ENCODE peak calls at places on chromosomes 16 and 17, in seven cellular contexts. One of them, this sample, is unnamed.
A peak's percentile ranks its signal among the peaks of the same experiment; 100 is the strongest.

GRCh38 chr16:63612462-63613227 is 1509.2 kb downstream of the CDH11 start:
- ATAC-seq in gastroesophageal sphincter: no peak
- ATAC-seq in left ventricle myocardium superior: no peak
- ATAC-seq in mucosa of descending colon: no peak
- ATAC-seq in effector memory CD8-positive, alpha-beta T cell: no peak
- ATAC-seq in activated T-cell treated with anti-CD3 and anti-CD28 coated beads, Interleukin-2, amount 50 U/mL, for 4 hours: no peak
- ATAC-seq in central memory CD8-positive, alpha-beta T cell: no peak
- ATAC-seq in this sample: no peak

GRCh38 chr17:51118330-51119195 is 2.1 kb downstream of the SPAG9 start:
- ATAC-seq in effector memory CD8-positive, alpha-beta T cell: no peak
- ATAC-seq in left ventricle myocardium superior: no peak
- ATAC-seq in gastroesophageal sphincter: no peak
- ATAC-seq in activated T-cell treated with anti-CD3 and anti-CD28 coated beads, Interleukin-2, amount 50 U/mL, for 4 hours: no peak
- ATAC-seq in central memory CD8-positive, alpha-beta T cell: no peak
- ATAC-seq in mucosa of descending colon: peak; percentile 15
- ATAC-seq in this sample: no peak

GRCh38 chr16:22705799-22706198 is 108.2 kb upstream of the HS3ST2 start:
- ATAC-seq in left ventricle myocardium superior: no peak
- ATAC-seq in gastroesophageal sphincter: no peak
- ATAC-seq in central memory CD8-positive, alpha-beta T cell: no peak
- ATAC-seq in activated T-cell treated with anti-CD3 and anti-CD28 coated beads, Interleukin-2, amount 50 U/mL, for 4 hours: no peak
- ATAC-seq in effector memory CD8-positive, alpha-beta T cell: no peak
- ATAC-seq in mucosa of descending colon: no peak
- ATAC-seq in this sample: no peak

GRCh38 chr16:85970712-85971220 is 71.8 kb downstream of the IRF8 start:
- ATAC-seq in left ventricle myocardium superior: no peak
- ATAC-seq in central memory CD8-positive, alpha-beta T cell: no peak
- ATAC-seq in activated T-cell treated with anti-CD3 and anti-CD28 coated beads, Interleukin-2, amount 50 U/mL, for 4 hours: no peak
- ATAC-seq in gastroesophageal sphincter: no peak
- ATAC-seq in effector memory CD8-positive, alpha-beta T cell: no peak
- ATAC-seq in mucosa of descending colon: no peak
- ATAC-seq in this sample: no peak

GRCh38 chr17:9517396-9517795 is 58.2 kb downstream of the STX8 start:
- ATAC-seq in gastroesophageal sphincter: no peak
- ATAC-seq in left ventricle myocardium superior: no peak
- ATAC-seq in central memory CD8-positive, alpha-beta T cell: no peak
- ATAC-seq in effector memory CD8-positive, alpha-beta T cell: no peak
- ATAC-seq in activated T-cell treated with anti-CD3 and anti-CD28 coated beads, Interleukin-2, amount 50 U/mL, for 4 hours: no peak
- ATAC-seq in mucosa of descending colon: no peak
- ATAC-seq in this sample: no peak

GRCh38 chr17:33914120-33914519 is 341.0 kb upstream of the CCL2 start:
- ATAC-seq in left ventricle myocardium superior: no peak
- ATAC-seq in activated T-cell treated with anti-CD3 and anti-CD28 coated beads, Interleukin-2, amount 50 U/mL, for 4 hours: no peak
- ATAC-seq in gastroesophageal sphincter: no peak
- ATAC-seq in mucosa of descending colon: no peak
- ATAC-seq in central memory CD8-positive, alpha-beta T cell: no peak
- ATAC-seq in effector memory CD8-positive, alpha-beta T cell: no peak
- ATAC-seq in this sample: no peak

GRCh38 chr17:56629450-56630187 is 36.1 kb downstream of the NOG start:
- ATAC-seq in gastroesophageal sphincter: no peak
- ATAC-seq in activated T-cell treated with anti-CD3 and anti-CD28 coated beads, Interleukin-2, amount 50 U/mL, for 4 hours: no peak
- ATAC-seq in mucosa of descending colon: peak; percentile 15
- ATAC-seq in effector memory CD8-positive, alpha-beta T cell: no peak
- ATAC-seq in left ventricle myocardium superior: no peak
- ATAC-seq in central memory CD8-positive, alpha-beta T cell: no peak
- ATAC-seq in this sample: no peak

GRCh38 chr17:81909966-81910839 is 996 bp downstream of the PCYT2 start:
- ATAC-seq in mucosa of descending colon: peak; percentile 55
- ATAC-seq in gastroesophageal sphincter: no peak
- ATAC-seq in effector memory CD8-positive, alpha-beta T cell: no peak
- ATAC-seq in activated T-cell treated with anti-CD3 and anti-CD28 coated beads, Interleukin-2, amount 50 U/mL, for 4 hours: no peak
- ATAC-seq in left ventricle myocardium superior: no peak
- ATAC-seq in central memory CD8-positive, alpha-beta T cell: no peak
- ATAC-seq in this sample: no peak

GRCh38 chr16:3020247-3020603 is at the start of gene TNFRSF12A:
- ATAC-seq in gastroesophageal sphincter: peak; percentile 42
- ATAC-seq in mucosa of descending colon: peak; percentile 65
- ATAC-seq in central memory CD8-positive, alpha-beta T cell: peak; percentile 15
- ATAC-seq in left ventricle myocardium superior: peak; percentile 44
- ATAC-seq in activated T-cell treated with anti-CD3 and anti-CD28 coated beads, Interleukin-2, amount 50 U/mL, for 4 hours: peak; percentile 5
- ATAC-seq in effector memory CD8-positive, alpha-beta T cell: peak; percentile 35
- ATAC-seq in this sample: peak; percentile 42

This sample was measured in stimulated activated memory B cell treated with anti-CD40 and anti-IgM and Interleukin-4, amounts not matched to agents 10 μg/mL and 1 μg/mL and 100 μg/mL, for 72 hours.